ENCODE peak calls at places on chromosomes 4 and X, in four cellular contexts. J, O, P and S are unnamed samples.

GRCh38 chrX:46577116-46578005 is 3.8 kb downstream of the CHST7 start:
- DNase-seq in J (no peak), O (no peak), P (no peak), S (peak)

GRCh38 chr4:11512861-11513260 is 84.2 kb upstream of the HS3ST1 start:
- DNase-seq in J (no peak), O (no peak), P (no peak), S (no peak)

GRCh38 chr4:73603307-73603710 is 16.9 kb downstream of the RASSF6 start:
- DNase-seq in J (no peak), O (no peak), P (no peak), S (peak)

GRCh38 chr4:7427326-7428260 is 7.1 kb downstream of the PSAPL1 start:
- DNase-seq in J (no peak), O (no peak), P (no peak), S (no peak)

GRCh38 chr4:123599061-123599919 is 202.7 kb downstream of the SPRY1 start:
- DNase-seq in J (no peak), O (no peak), P (no peak), S (peak)

GRCh38 chr4:88002786-88003185 is 4.6 kb upstream of the PKD2 start:
- DNase-seq in J (peak), O (no peak), P (no peak), S (peak)

GRCh38 chr4:15479913-15480185 is 10.2 kb downstream of the CC2D2A start:
- DNase-seq in J (no peak), O (no peak), P (no peak), S (peak)

GRCh38 chrX:18674417-18674787 is 2.5 kb upstream of the RS1 start:
- DNase-seq in J (no peak), O (peak), P (peak), S (no peak)

GRCh38 chr4:173527103-173527876 is 2.7 kb downstream of the HAND2 start:
- DNase-seq in J (no peak), O (no peak), P (no peak), S (no peak)